ENCODE peak calls at places on chromosomes 6 and 20, in four cellular contexts. E is prostate gland, R is stomach, D is GM12878. B is an unnamed sample. For H3K36me3, the result is how much of the 10 kb centered on the place peaks cover.

GRCh38 chr6:121748850-121749249 is 313.4 kb downstream of the GJA1 start:
- DNase-seq in E (no peak), D (no peak), R (no peak), B (no peak)

GRCh38 chr20:57748601-57749130 is 38.9 kb upstream of the PMEPA1 start:
- DNase-seq in E (peak), R (peak), D (peak), B (no peak)

GRCh38 chr6:25027221-25027916 is 91.6 kb upstream of the RIPOR2 start:
- DNase-seq in D (peak), E (no peak), R (peak), B (no peak)

GRCh38 chr6:70215460-70215859 is 87.4 kb downstream of the COL9A1 start:
- DNase-seq in E (no peak), R (no peak), D (no peak), B (peak)

GRCh38 chr20:47773381-47773786 is 11.9 kb downstream of the SULF2 start:
- DNase-seq in E (no peak), D (no peak), R (peak), B (no peak)

GRCh38 chr6:158706369-158706982 is 56.6 kb downstream of the SYTL3 start:
- DNase-seq in R (peak), D (no peak), E (peak), B (no peak)

GRCh38 chr6:42552380-42552779 is 11.4 kb upstream of the UBR2 start:
- DNase-seq in D (no peak), E (no peak), R (no peak), B (no peak)

GRCh38 chr6:63537126-63537958 is 34.9 kb upstream of the LOC128125822 start:
- DNase-seq in R (no peak), E (no peak), D (peak), B (no peak)

GRCh38 chr20:53736757-53737403 is 143.2 kb upstream of the ZNF217 start:
- DNase-seq in D (peak), E (no peak), R (no peak), B (no peak)

GRCh38 chr20:38165966-38166706 is 1.1 kb upstream of the TGM2 start:
- DNase-seq in D (no peak), R (no peak), E (no peak), B (no peak)

GRCh38 chr6:147001621-147002020 is 202.6 kb upstream of the STXBP5 start:
- DNase-seq in R (no peak), D (no peak), E (no peak), B (no peak)

GRCh38 chr6:164216368-164216767 is 801.9 kb downstream of the QKI start:
- DNase-seq in R (no peak), D (no peak), E (no peak), B (no peak)

GRCh38 chr20:34171640-34172039 is 59.6 kb upstream of the EIF2S2 start:
- DNase-seq in D (no peak), E (no peak), R (no peak), B (no peak)

GRCh38 chr6:163427498-163428254 is 13.2 kb downstream of the QKI start:
- DNase-seq in D (no peak), R (no peak), E (no peak), B (no peak)

GRCh38 chr6:31115941-31116560 is 1.5 kb downstream of the PSORS1C1 start:
- DNase-seq in R (no peak), D (no peak), E (no peak), B (no peak)

GRCh38 chr6:42088101-42088591 is 37.8 kb downstream of the TAF8 start:
- DNase-seq in R (no peak), D (no peak), E (no peak), B (no peak)

GRCh38 chr20:53708129-53708968 is 114.7 kb upstream of the ZNF217 start:
- DNase-seq in D (peak), R (no peak), E (no peak), B (no peak)

GRCh38 chr6:74289881-74290280 is 593.9 kb downstream of the CD109 start:
- DNase-seq in D (no peak), R (no peak), E (no peak), B (no peak)

GRCh38 chr6:25713802-25714201 is 40.7 kb upstream of the SLC17A4 start:
- DNase-seq in R (no peak), D (no peak), E (no peak), B (no peak)

GRCh38 chr20:23584434-23585199 is 16.3 kb upstream of the CST9L start:
- DNase-seq in D (no peak), R (no peak), E (no peak), B (no peak)

GRCh38 chr20:7714549-7714948 is 225.7 kb downstream of the HAO1 start:
- DNase-seq in D (no peak), R (no peak), E (no peak), B (no peak)

GRCh38 chr6:27280540-27281000 is 31.5 kb downstream of the POM121L2 start:
- DNase-seq in E (no peak), R (no peak), D (no peak), B (no peak)

GRCh38 chr6:540490-540889 is 116.4 kb downstream of the HUS1B start:
- DNase-seq in E (no peak), D (no peak), R (no peak), B (no peak)

GRCh38 chr6:24856954-24857670 is 58.4 kb upstream of the ARMH2 start:
- DNase-seq in R (no peak), D (no peak), E (no peak), B (no peak)

GRCh38 chr6:111173946-111174345 is 86.6 kb downstream of the SLC16A10 start:
- DNase-seq in E (no peak), R (no peak), D (no peak), B (peak)

GRCh38 chr6:36685198-36685919 is 6.8 kb downstream of the CDKN1A start:
- DNase-seq in D (no peak), R (no peak), E (no peak), B (no peak)

GRCh38 chr6:36686668-36687513 is 8.4 kb downstream of the CDKN1A start:
- DNase-seq in E (no peak), D (no peak), R (no peak), B (no peak)

GRCh38 chr6:36684447-36684812 is 5.9 kb downstream of the CDKN1A start:
- DNase-seq in R (no peak), E (no peak), D (no peak), B (no peak)

GRCh38 chr6:36683656-36684446 is 5.3 kb downstream of the CDKN1A start:
- DNase-seq in D (no peak), E (no peak), R (no peak), B (no peak)

DNA sequence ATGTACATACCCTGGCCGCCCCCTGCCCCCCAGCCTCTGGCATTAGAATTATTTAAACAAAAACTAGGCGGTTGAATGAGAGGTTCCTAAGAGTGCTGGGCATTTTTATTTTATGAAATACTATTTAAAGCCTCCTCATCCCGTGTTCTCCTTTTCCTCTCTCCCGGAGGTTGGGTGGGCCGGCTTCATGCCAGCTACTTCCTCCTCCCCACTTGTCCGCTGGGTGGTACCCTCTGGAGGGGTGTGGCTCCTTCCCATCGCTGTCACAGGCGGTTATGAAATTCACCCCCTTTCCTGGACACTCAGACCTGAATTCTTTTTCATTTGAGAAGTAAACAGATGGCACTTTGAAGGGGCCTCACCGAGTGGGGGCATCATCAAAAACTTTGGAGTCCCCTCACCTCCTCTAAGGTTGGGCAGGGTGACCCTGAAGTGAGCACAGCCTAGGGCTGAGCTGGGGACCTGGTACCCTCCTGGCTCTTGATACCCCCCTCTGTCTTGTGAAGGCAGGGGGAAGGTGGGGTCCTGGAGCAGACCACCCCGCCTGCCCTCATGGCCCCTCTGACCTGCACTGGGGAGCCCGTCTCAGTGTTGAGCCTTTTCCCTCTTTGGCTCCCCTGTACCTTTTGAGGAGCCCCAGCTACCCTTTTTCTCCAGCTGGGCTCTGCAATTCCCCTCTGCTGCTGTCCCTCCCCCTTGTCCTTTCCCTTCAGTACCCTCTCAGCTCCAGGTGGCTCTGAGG is 7.6 kb downstream of the CDKN1A start:
- DNase-seq in E (no peak), R (peak), D (no peak), B (no peak)
- H3K36me3 ChIP-seq in E (under half), R (under half), D (under half), B (under half)

GRCh38 chr6:167420177-167420576 is 95.3 kb downstream of the TTLL2 start:
- DNase-seq in E (no peak), R (no peak), D (no peak), B (no peak)

GRCh38 chr6:167415441-167415961 is 90.6 kb downstream of the TTLL2 start:
- DNase-seq in E (no peak), R (no peak), D (no peak), B (no peak)

GRCh38 chr6:167420858-167421766 is 96.2 kb downstream of the TTLL2 start:
- DNase-seq in E (no peak), R (peak), D (no peak), B (no peak)

DNA sequence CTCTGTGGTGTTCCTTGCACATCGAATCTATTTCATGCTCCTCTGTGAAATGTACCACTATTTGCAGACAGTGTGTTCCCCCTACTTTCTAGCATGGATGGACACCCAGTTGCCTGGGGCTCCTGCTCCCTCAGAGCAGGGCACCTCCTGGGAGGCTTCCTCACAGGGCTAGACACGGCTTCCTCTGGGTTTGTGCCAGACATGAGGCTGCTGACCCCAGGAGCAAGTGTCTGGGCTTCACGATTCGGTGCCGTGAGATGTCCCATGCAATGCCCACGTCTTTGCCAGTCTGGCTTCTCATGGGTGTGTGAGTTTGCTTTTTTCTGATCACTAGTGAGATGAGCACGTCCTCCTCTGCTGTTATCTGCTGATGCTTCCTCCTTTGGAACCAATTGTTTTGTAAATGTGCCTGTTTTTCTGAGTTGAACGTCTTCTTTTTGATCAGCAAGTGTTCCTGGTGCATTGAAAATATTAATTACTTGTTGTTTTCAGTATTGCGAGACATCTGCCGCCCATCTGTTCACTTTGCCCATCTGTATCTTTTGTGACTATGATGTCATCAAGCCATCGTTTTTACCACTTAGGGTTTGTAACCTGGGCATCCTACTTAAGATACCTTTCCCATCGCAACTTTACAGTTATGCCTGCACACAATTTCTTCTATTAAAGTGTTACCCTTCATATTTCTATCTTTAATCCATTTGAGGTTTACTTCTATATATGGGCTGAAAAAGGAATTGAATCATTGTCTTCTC is 92.0 kb downstream of the TTLL2 start:
- DNase-seq in E (no peak), R (no peak), D (no peak), B (no peak)
- TF ChIP-seq POLR2AphosphoS5 in E (no peak), R (no peak), D (no peak), B (no peak)

DNA sequence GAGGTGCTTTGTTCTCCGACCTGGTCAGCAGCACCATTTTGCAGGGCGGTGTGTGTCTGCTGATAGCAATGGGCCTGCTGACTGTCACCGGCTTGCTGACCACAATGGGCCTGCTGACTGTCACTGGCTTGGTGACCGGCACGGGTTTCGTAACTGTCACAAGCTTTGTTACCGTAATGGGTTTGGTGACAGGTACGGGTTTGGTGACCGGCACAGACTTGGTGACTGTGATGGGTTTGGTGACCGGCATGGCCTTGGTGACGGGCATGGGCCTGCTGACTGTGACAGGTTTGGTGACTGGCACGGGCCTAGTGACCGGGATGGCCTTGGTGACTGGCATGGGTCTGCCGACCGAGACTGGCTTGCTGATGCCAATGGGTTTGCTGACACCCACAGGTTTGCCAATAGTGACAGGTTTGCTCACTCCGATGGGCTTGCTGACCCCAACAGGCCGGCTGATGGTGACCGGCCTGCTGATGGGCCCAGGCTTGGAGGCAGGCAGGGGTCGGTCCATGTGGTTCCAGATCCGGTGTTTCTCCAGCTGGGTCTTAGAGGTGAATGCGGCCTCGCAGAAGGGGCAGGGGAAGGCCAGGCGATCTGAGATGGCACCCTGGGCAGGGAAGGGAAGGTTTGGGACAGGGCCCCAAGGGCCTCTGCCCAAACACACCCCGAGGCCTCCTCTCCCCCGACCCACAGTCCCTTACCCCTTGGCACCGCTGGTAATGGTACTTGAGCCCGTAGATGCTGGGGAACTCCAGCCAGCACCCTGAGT is 3.4 kb downstream of the ZNF512B start:
- DNase-seq in R (no peak), D (no peak), E (no peak), B (no peak)
- H3K36me3 ChIP-seq in R (under half), D (under half), E (under half), B (half or more)

DNA sequence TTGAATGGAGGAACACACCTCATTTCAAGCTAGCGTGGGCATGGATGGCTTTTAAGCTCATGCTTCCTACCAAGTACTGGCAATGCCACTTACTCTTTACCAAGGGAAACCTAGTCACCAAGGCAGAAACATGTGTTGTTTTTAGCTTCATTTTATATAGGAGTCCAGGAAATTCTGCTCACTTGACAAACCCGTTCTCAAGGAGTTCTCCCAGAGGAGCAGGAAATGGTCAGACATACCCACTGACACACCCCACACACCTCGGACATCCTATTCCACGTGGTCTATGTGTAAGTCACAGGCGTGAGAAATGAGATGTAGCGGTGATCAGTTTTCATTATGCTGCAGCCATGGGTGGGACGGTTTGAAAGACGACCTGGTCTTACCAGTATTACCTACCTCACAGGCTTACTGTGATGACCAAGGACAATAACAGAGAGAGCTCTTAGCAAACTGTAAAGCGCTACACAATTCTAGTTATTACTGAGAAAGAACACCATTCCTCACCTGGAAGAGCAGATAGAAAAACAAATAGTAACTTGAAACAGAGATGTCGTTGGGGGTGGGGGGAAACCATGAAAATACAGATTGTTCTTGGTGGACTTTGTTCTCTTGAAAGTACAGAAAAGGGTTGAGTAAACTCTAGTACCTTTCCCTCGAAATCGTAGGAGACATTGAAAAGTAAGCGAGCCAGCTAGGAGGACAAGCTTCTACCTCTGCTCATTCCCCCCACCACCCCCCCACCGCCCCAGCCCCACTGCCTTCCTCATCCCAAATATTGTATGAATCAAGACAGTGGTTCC is 1.7 kb downstream of the CNKSR3 start:
- DNase-seq in D (no peak), R (no peak), E (peak), B (no peak)
- TF ChIP-seq POLR2AphosphoS5 in D (no peak), R (no peak), E (peak), B (no peak)

GRCh38 chr6:3725145-3726015 is 26.1 kb downstream of the PXDC1 start:
- DNase-seq in D (no peak), R (no peak), E (no peak), B (no peak)

GRCh38 chr6:3723966-3724365 is 27.5 kb downstream of the PXDC1 start:
- DNase-seq in D (no peak), R (no peak), E (no peak), B (no peak)

GRCh38 chr6:3722785-3723184 is 28.7 kb downstream of the PXDC1 start:
- DNase-seq in R (no peak), E (no peak), D (no peak), B (no peak)

GRCh38 chr6:3723251-3723650 is 28.3 kb downstream of the PXDC1 start:
- DNase-seq in D (no peak), R (no peak), E (no peak), B (no peak)

GRCh38 chr6:3724451-3725144 is 26.9 kb downstream of the PXDC1 start:
- DNase-seq in R (no peak), E (no peak), D (no peak), B (no peak)
- H3K36me3 ChIP-seq in R (under half), E (under half), D (under half), B (under half)

GRCh38 chr20:18793625-18794427 is 19.8 kb upstream of the SCP2D1 start:
- DNase-seq in D (peak), E (peak), R (peak), B (peak)
- TF ChIP-seq POLR2AphosphoS5 in D (peak), E (peak), R (peak), B (peak)

GRCh38 chr20:35629432-35630145 is 14.0 kb downstream of the SPAG4 start:
- DNase-seq in E (no peak), R (no peak), D (no peak), B (no peak)
- H3K36me3 ChIP-seq in E (under half), R (under half), D (under half), B (half or more)

GRCh38 chr6:112252571-112253504 is 1.5 kb downstream of the LAMA4 start:
- DNase-seq in E (no peak), D (no peak), R (no peak), B (no peak)
- TF ChIP-seq POLR2AphosphoS5 in E (no peak), D (no peak), R (no peak), B (no peak)

GRCh38 chr20:10655723-10656122 is 18.1 kb downstream of the JAG1 start:
- DNase-seq in D (no peak), R (no peak), E (no peak), B (no peak)

GRCh38 chr20:10652185-10652584 is 21.6 kb downstream of the JAG1 start:
- DNase-seq in D (no peak), R (no peak), E (no peak), B (no peak)

GRCh38 chr20:10652660-10653191 is 21.1 kb downstream of the JAG1 start:
- DNase-seq in E (no peak), R (no peak), D (no peak), B (no peak)

GRCh38 chr20:10654630-10655029 is 19.2 kb downstream of the JAG1 start:
- DNase-seq in R (peak), D (peak), E (peak), B (no peak)

GRCh38 chr20:10653593-10654288 is 20.1 kb downstream of the JAG1 start:
- DNase-seq in D (peak), R (no peak), E (no peak), B (no peak)
- H3K36me3 ChIP-seq in D (under half), R (half or more), E (under half), B (under half)